ENCODE peak calls at places on chromosomes 1 and 21, in nine cellular contexts. I is body of pancreas, Q is breast epithelium, F is GM06990, A is lower lobe of right lung, G is SK-N-SH, K is H1, J is IMR-90, Z is suprapubic skin. P is an unnamed sample.

GRCh38 chr1:93605812-93606512 is 75.7 kb downstream of the BCAR3 start:
- DNase-seq in J (peak; percentile 97), F (no peak), A (no peak), Z (no peak), I (no peak), Q (no peak), G (no peak), K (no peak), P (peak; percentile 82)

GRCh38 chr1:18469514-18469913 is 11.2 kb upstream of the KLHDC7A start:
- DNase-seq in Z (no peak), F (no peak), Q (no peak), A (no peak), I (no peak), G (no peak), K (no peak), J (no peak), P (no peak)

GRCh38 chr1:9399510-9400424 is 107.1 kb downstream of the SPSB1 start:
- DNase-seq in Q (no peak), K (no peak), A (no peak), F (no peak), G (no peak), Z (no peak), I (no peak), J (peak; percentile 48), P (no peak)

GRCh38 chr1:111552587-111552986 is 49.2 kb upstream of the ADORA3 start:
- DNase-seq in Z (no peak), G (no peak), Q (no peak), A (no peak), J (no peak), F (no peak), K (no peak), I (no peak), P (no peak)

GRCh38 chr21:31732891-31733520 is 1.1 kb upstream of the SCAF4 start:
- DNase-seq in F (no peak), Q (no peak), Z (no peak), J (peak; percentile 35), I (no peak), A (no peak), G (peak; percentile 52), K (peak; percentile 57), P (no peak)

GRCh38 chr1:3708696-3709246 is 43.5 kb upstream of the CCDC27 start:
- DNase-seq in A (no peak), Q (no peak), F (no peak), K (peak; percentile 65), Z (no peak), I (peak; percentile 34), J (no peak), G (no peak), P (no peak)

GRCh38 chr1:20183876-20184275 is 2.0 kb upstream of the UBXN10 start:
- DNase-seq in K (no peak), I (no peak), F (no peak), G (peak; percentile 43), J (no peak), Q (no peak), Z (no peak), A (no peak), P (no peak)

GRCh38 chr1:46097149-46097472 is 35.3 kb downstream of the PIK3R3 start:
- DNase-seq in A (no peak), F (no peak), Z (no peak), J (no peak), I (no peak), Q (no peak), G (no peak), K (no peak), P (no peak)

GRCh38 chr1:2861143-2861987 is 59.9 kb upstream of the TTC34 start:
- DNase-seq in I (no peak), Z (no peak), A (peak; percentile 29), Q (no peak), J (no peak), K (no peak), F (no peak), G (no peak), P (no peak)

GRCh38 chr1:173477286-173478098 is at the start of gene PRDX6:
- DNase-seq in K (peak; percentile 84), A (peak; percentile 92), J (peak; percentile 79), Z (peak; percentile 92), F (peak; percentile 81), I (peak; percentile 64), G (no peak), Q (peak; percentile 56), P (no peak)

GRCh38 chr1:204684551-204685235 is 845 bp downstream of the LRRN2 start:
- DNase-seq in G (no peak), F (no peak), J (no peak), K (peak; percentile 74), Z (no peak), A (no peak), Q (no peak), I (no peak), P (no peak)

GRCh38 chr1:218473527-218473926 is 128.4 kb downstream of the TGFB2 start:
- DNase-seq in F (peak; percentile 12), Z (no peak), I (no peak), K (no peak), G (no peak), A (no peak), Q (no peak), J (peak; percentile 73), P (no peak)

GRCh38 chr1:110515041-110515440 is 3.9 kb downstream of the KCNA10 start:
- DNase-seq in I (no peak), G (no peak), K (no peak), Z (no peak), J (no peak), Q (no peak), F (no peak), A (peak; percentile 48), P (no peak)

GRCh38 chr1:232669981-232670763 is 40.2 kb upstream of the SIPA1L2 start:
- DNase-seq in I (no peak), F (no peak), G (no peak), Q (no peak), Z (no peak), K (no peak), J (peak; percentile 61), A (no peak), P (peak; percentile 75)

GRCh38 chr1:62906428-62906886 is 122.5 kb downstream of the ATG4C start:
- DNase-seq in G (peak; percentile 10), Z (no peak), F (no peak), J (peak; percentile 11), I (no peak), A (no peak), Q (no peak), K (peak; percentile 54), P (no peak)

GRCh38 chr1:25022361-25023189 is 92.5 kb upstream of the RUNX3 start:
- DNase-seq in A (peak; percentile 83), G (no peak), Q (no peak), J (peak; percentile 96), K (no peak), F (peak; percentile 98), Z (peak; percentile 78), I (peak; percentile 22), P (peak; percentile 92)

DNA sequence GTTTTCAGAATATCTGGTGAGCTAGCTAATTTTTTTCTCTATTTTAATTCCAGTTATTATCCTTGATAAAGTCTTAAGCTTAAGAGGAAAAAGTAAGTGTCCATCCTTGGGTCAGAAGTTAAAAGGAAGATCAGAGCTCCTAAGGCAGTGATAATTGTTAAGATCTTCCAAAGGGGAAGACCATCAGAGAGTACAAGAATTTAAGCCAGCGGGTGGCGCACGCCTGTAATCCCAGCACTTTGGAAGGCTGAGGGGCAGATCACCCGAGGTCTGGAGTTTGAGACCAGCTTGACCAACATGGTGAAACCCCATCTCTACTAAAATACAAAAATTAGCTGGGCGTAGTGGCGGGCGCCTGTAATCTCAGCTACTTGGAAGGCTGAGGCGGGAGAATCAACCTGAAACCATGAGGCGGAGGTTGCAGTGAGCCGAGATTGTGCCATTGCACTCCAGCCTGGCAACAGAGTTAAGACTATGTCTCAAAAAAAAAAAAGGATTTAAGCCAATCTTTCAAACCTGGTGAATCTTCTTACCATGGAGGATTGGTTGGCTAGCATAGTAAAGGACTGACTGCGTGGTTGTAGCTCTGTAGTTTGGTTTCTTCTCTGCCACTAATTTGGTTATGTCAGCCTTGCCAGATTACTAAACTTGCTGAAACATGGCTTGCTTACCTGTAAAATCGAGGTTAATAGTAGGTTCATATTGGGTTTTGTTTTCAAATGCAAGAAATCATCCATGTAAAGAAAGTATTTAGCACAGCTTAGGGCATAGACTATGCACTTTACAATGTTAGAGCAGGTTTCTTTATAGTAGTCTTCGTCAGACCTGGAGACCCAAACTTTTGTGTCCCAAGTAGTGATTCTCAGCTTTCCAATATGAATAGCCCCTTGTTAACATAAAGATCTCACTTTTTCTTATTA is 15.9 kb downstream of the AKIRIN1 start:
- DNase-seq in F (no peak), I (no peak), Q (no peak), J (no peak), Z (no peak), K (no peak), A (no peak), G (no peak), P (no peak)
- H3K36me3 ChIP-seq in F (peaks cover 11% of the 10 kb centered on the region), I (peaks cover 31% of the 10 kb centered on the region), Q (peaks cover 3% of the 10 kb centered on the region), J (peaks cover 48% of the 10 kb centered on the region), Z (peaks cover 91% of the 10 kb centered on the region), K (peaks cover 40% of the 10 kb centered on the region), A (peaks cover 90% of the 10 kb centered on the region), G (peaks cover 57% of the 10 kb centered on the region), P (no peaks in the 10 kb centered on the region)

GRCh38 chr21:35400233-35400939 is 351.3 kb upstream of the RUNX1 start:
- DNase-seq in G (peak; percentile 43), K (no peak), A (no peak), Z (no peak), I (peak; percentile 20), Q (no peak), J (peak; percentile 67), F (peak; percentile 50), P (peak; percentile 45)
- H3K4me3 ChIP-seq in G (no peak overlapping the region), K (no peak overlapping the region), A (peak overlapping the region; percentile 0), Z (no peak overlapping the region), I (no peak overlapping the region), Q (no peak overlapping the region), J (no peak overlapping the region), F (no peak overlapping the region), P (no peak overlapping the region)

GRCh38 chr1:51788938-51789337 is 89.6 kb downstream of the NRDC start:
- DNase-seq in Q (no peak), J (no peak), Z (no peak), I (no peak), F (no peak), G (no peak), K (no peak), A (no peak), P (no peak)

GRCh38 chr1:51790385-51790784 is 88.1 kb downstream of the NRDC start:
- DNase-seq in Q (no peak), J (no peak), A (no peak), G (no peak), Z (no peak), K (no peak), I (no peak), F (no peak), P (no peak)

GRCh38 chr1:51789342-51789741 is 89.2 kb downstream of the NRDC start:
- DNase-seq in J (no peak), Z (no peak), K (no peak), I (no peak), G (no peak), Q (no peak), F (no peak), A (no peak), P (no peak)

GRCh38 chr1:51780927-51781326 is 97.6 kb downstream of the NRDC start:
- DNase-seq in Z (no peak), F (no peak), K (no peak), A (no peak), J (no peak), G (no peak), I (no peak), Q (no peak), P (no peak)

GRCh38 chr1:51784997-51785421 is 93.5 kb downstream of the NRDC start:
- DNase-seq in Q (no peak), Z (no peak), K (no peak), F (no peak), J (peak; percentile 63), G (no peak), I (no peak), A (no peak), P (no peak)
- H3K27me3 ChIP-seq in Q (no peaks in the 10 kb centered on the region), Z (no peaks in the 10 kb centered on the region), K (no peaks in the 10 kb centered on the region), F (no peaks in the 10 kb centered on the region), J (no peaks in the 10 kb centered on the region), G (no peaks in the 10 kb centered on the region), I (no peaks in the 10 kb centered on the region), A (no peaks in the 10 kb centered on the region), P (no peaks in the 10 kb centered on the region)

GRCh38 chr1:212958175-212958574 is 7.8 kb downstream of the VASH2 start:
- DNase-seq in J (peak; percentile 78), Z (no peak), I (no peak), A (no peak), F (peak; percentile 65), Q (no peak), G (no peak), K (no peak), P (no peak)
- H3K36me3 ChIP-seq in J (peaks cover 33% of the 10 kb centered on the region), Z (peaks cover 2% of the 10 kb centered on the region), I (no peaks in the 10 kb centered on the region), A (no peaks in the 10 kb centered on the region), F (peaks cover 14% of the 10 kb centered on the region), Q (no peaks in the 10 kb centered on the region), G (no peaks in the 10 kb centered on the region), K (peaks cover 73% of the 10 kb centered on the region), P (no peaks in the 10 kb centered on the region)

P was measured in kidney epithelial cell.